ENCODE peak calls at places on chromosome 1, in ten cellular contexts. U is islet precursor cell, H is mucosa of gallbladder, C is tibial nerve, X is LoVo, Y is progenitor cell of endocrine pancreas, K is C1 segment of cervical spinal cord, A is GM12891, B is renal cortical epithelial cell, I is occipital lobe. L is an unnamed sample.

GRCh38 chr1:21234779-21235178 is 55.5 kb downstream of the ECE1 start:
- DNase-seq in B (no peak), K (no peak), A (no peak), X (no peak), U (no peak), C (no peak), Y (no peak), H (no peak), I (no peak), L (no peak)

GRCh38 chr1:2311184-2312032 is 79.9 kb downstream of the MORN1 start:
- DNase-seq in Y (peak), X (peak), A (peak), C (no peak), K (peak), I (no peak), U (peak), H (peak), B (peak), L (peak)

GRCh38 chr1:193338194-193338593 is 151.8 kb upstream of the B3GALT2 start:
- DNase-seq in C (no peak), A (peak), B (no peak), Y (no peak), H (no peak), I (no peak), X (no peak), K (no peak), U (no peak), L (no peak)

GRCh38 chr1:54268714-54269297 is 68.8 kb downstream of the MRPL37 start:
- DNase-seq in X (no peak), C (no peak), A (no peak), B (no peak), K (no peak), H (no peak), Y (no peak), U (no peak), I (no peak), L (no peak)

GRCh38 chr1:34740161-34740875 is 14.5 kb upstream of the GJB5 start:
- DNase-seq in C (no peak), B (peak), I (no peak), Y (no peak), U (peak), H (no peak), X (no peak), A (no peak), K (no peak), L (no peak)

GRCh38 chr1:150259758-150260669 is 2.4 kb downstream of the CA14 start:
- DNase-seq in Y (no peak), I (no peak), K (no peak), A (no peak), H (peak), C (no peak), B (peak), X (no peak), U (peak), L (no peak)

GRCh38 chr1:26959722-26960624 is at the start of gene KDF1:
- DNase-seq in H (peak), B (no peak), U (peak), I (no peak), X (peak), C (no peak), Y (peak), A (no peak), K (no peak), L (peak)

GRCh38 chr1:112788561-112788960 is 73.4 kb upstream of the PPM1J start:
- DNase-seq in I (no peak), A (no peak), U (no peak), C (no peak), B (no peak), X (no peak), H (no peak), K (no peak), Y (no peak), L (no peak)

GRCh38 chr1:234960722-234961467 is 167.7 kb downstream of the TOMM20 start:
- DNase-seq in U (no peak), C (no peak), X (peak), H (peak), A (no peak), K (no peak), Y (no peak), B (peak), I (no peak), L (no peak)

GRCh38 chr1:17865912-17866311 is 110.8 kb downstream of the ACTL8 start:
- DNase-seq in U (no peak), Y (no peak), B (no peak), K (no peak), I (no peak), C (no peak), A (no peak), X (no peak), H (no peak), L (no peak)

GRCh38 chr1:240693036-240693435 is 81.1 kb upstream of the GREM2 start:
- DNase-seq in Y (no peak), B (no peak), A (no peak), C (no peak), I (no peak), X (no peak), H (no peak), K (no peak), U (no peak), L (no peak)

GRCh38 chr1:5996641-5997270 is 4.5 kb upstream of the NPHP4 start:
- DNase-seq in U (no peak), I (no peak), A (no peak), Y (no peak), K (no peak), X (no peak), H (no peak), B (no peak), C (no peak), L (no peak)

GRCh38 chr1:108816049-108816882 is 40.6 kb downstream of the AKNAD1 start:
- DNase-seq in A (no peak), C (peak), B (peak), I (peak), H (peak), Y (no peak), U (peak), K (peak), X (peak), L (no peak)

GRCh38 chr1:53536606-53537005 is 77.4 kb downstream of the DMRTB1 start:
- DNase-seq in B (no peak), C (no peak), I (no peak), X (no peak), U (no peak), A (no peak), Y (no peak), H (no peak), K (no peak), L (no peak)

GRCh38 chr1:18109058-18109755 is 1.6 kb downstream of the IGSF21 start:
- DNase-seq in C (no peak), K (peak), U (no peak), A (no peak), H (no peak), X (no peak), Y (no peak), I (peak), B (no peak), L (no peak)

GRCh38 chr1:226111109-226111864 is 48.8 kb downstream of the H3-3A start:
- DNase-seq in C (peak), X (no peak), I (no peak), Y (no peak), U (no peak), K (no peak), H (no peak), B (no peak), A (no peak), L (no peak)

GRCh38 chr1:208837242-208837641 is 593.1 kb upstream of the PLXNA2 start:
- DNase-seq in I (no peak), X (no peak), B (no peak), C (no peak), H (no peak), Y (no peak), U (no peak), K (no peak), A (no peak), L (no peak)

GRCh38 chr1:119865607-119866006 is 30.7 kb downstream of the ADAM30 start:
- DNase-seq in X (no peak), K (no peak), U (no peak), C (no peak), H (no peak), Y (no peak), B (no peak), I (no peak), A (no peak), L (no peak)

GRCh38 chr1:50110084-50110615 is 1.4 kb downstream of the ELAVL4 start:
- DNase-seq in K (no peak), Y (no peak), I (no peak), X (no peak), A (no peak), U (no peak), H (no peak), B (no peak), C (no peak), L (no peak)

GRCh38 chr1:91278754-91279153 is 125.9 kb downstream of the HFM1 start:
- DNase-seq in B (peak), C (no peak), H (no peak), K (no peak), I (no peak), A (no peak), X (peak), U (no peak), Y (no peak), L (no peak)

GRCh38 chr1:178619104-178619503 is 105.9 kb upstream of the RALGPS2 start:
- DNase-seq in K (no peak), U (no peak), A (no peak), X (no peak), I (no peak), H (no peak), C (no peak), B (no peak), Y (no peak), L (no peak)

GRCh38 chr1:35112668-35113067 is 33.5 kb downstream of the ZMYM1 start:
- DNase-seq in Y (no peak), K (no peak), A (no peak), C (no peak), U (no peak), H (no peak), I (no peak), B (no peak), X (no peak), L (no peak)

GRCh38 chr1:199929556-199929955 is 98.0 kb upstream of the NR5A2 start:
- DNase-seq in B (no peak), U (no peak), H (no peak), X (no peak), Y (no peak), K (no peak), C (no peak), I (no peak), A (no peak), L (no peak)

GRCh38 chr1:234840843-234841242 is 230.9 kb upstream of the IRF2BP2 start:
- DNase-seq in H (no peak), B (peak), C (no peak), U (no peak), K (no peak), I (no peak), A (no peak), X (no peak), Y (no peak), L (peak)

GRCh38 chr1:225768662-225769426 is 8.8 kb upstream of the SRP9 start:
- DNase-seq in H (no peak), C (no peak), A (no peak), I (no peak), X (no peak), B (no peak), K (no peak), Y (no peak), U (peak), L (no peak)

L was measured in activated CD8-positive, alpha-beta T cell treated with anti-CD3 and anti-CD28 coated beads for 36 hours.